ENCODE peak calls at places on chromosome 5, in eight cellular contexts. One of them, this sample, is unnamed. For H4K20me1, the result is how much of the 10 kb centered on the place peaks cover.

GRCh38 chr5:29037716-29038115 is 1999.3 kb upstream of the CDH9 start:
- DNase-seq in PC-9: no peak
- DNase-seq in neural progenitor cell: no peak
- DNase-seq in GM23338: no peak
- DNase-seq in PC-3: no peak
- DNase-seq in HCT116: no peak
- DNase-seq in mammary epithelial cell: no peak
- DNase-seq in H9: no peak
- DNase-seq in this sample: no peak

GRCh38 chr5:179387151-179388110 is 42.2 kb upstream of the ADAMTS2 start:
- DNase-seq in H9: peak
- DNase-seq in PC-9: no peak
- DNase-seq in GM23338: no peak
- DNase-seq in HCT116: no peak
- DNase-seq in PC-3: no peak
- DNase-seq in neural progenitor cell: no peak
- DNase-seq in mammary epithelial cell: no peak
- DNase-seq in this sample: peak

GRCh38 chr5:41415242-41415641 is 95.2 kb downstream of the PLCXD3 start:
- DNase-seq in PC-9: no peak
- DNase-seq in PC-3: peak
- DNase-seq in HCT116: no peak
- DNase-seq in neural progenitor cell: no peak
- DNase-seq in GM23338: no peak
- DNase-seq in mammary epithelial cell: no peak
- DNase-seq in H9: no peak
- DNase-seq in this sample: no peak

GRCh38 chr5:145908206-145908945 is 28.0 kb upstream of the SH3RF2 start:
- DNase-seq in GM23338: peak
- DNase-seq in mammary epithelial cell: no peak
- DNase-seq in H9: no peak
- DNase-seq in HCT116: peak
- DNase-seq in PC-3: peak
- DNase-seq in neural progenitor cell: peak
- DNase-seq in PC-9: no peak
- DNase-seq in this sample: no peak

GRCh38 chr5:123937230-123937629 is 425.3 kb downstream of the CSNK1G3 start:
- DNase-seq in mammary epithelial cell: peak
- DNase-seq in neural progenitor cell: peak
- DNase-seq in PC-3: peak
- DNase-seq in HCT116: peak
- DNase-seq in H9: peak
- DNase-seq in GM23338: peak
- DNase-seq in PC-9: peak
- DNase-seq in this sample: peak

GRCh38 chr5:141501805-141502204 is 12.9 kb downstream of the PCDHGC5 start:
- DNase-seq in H9: no peak
- DNase-seq in neural progenitor cell: no peak
- DNase-seq in PC-3: no peak
- DNase-seq in PC-9: no peak
- DNase-seq in GM23338: no peak
- DNase-seq in HCT116: no peak
- DNase-seq in mammary epithelial cell: no peak
- DNase-seq in this sample: no peak

GRCh38 chr5:19125956-19126713 is 861.9 kb downstream of the CDH18 start:
- DNase-seq in PC-3: peak
- DNase-seq in neural progenitor cell: no peak
- DNase-seq in H9: no peak
- DNase-seq in mammary epithelial cell: peak
- DNase-seq in HCT116: no peak
- DNase-seq in GM23338: no peak
- DNase-seq in PC-9: no peak
- DNase-seq in this sample: no peak

GRCh38 chr5:17219006-17219422 is 1.6 kb downstream of the BASP1 start:
- DNase-seq in neural progenitor cell: peak
- DNase-seq in PC-9: no peak
- DNase-seq in PC-3: peak
- DNase-seq in GM23338: peak
- DNase-seq in H9: peak
- DNase-seq in mammary epithelial cell: peak
- DNase-seq in HCT116: no peak
- DNase-seq in this sample: peak

GRCh38 chr5:66306844-66307315 is 162.8 kb downstream of the SREK1 start:
- DNase-seq in PC-3: no peak
- DNase-seq in GM23338: no peak
- DNase-seq in neural progenitor cell: peak
- DNase-seq in HCT116: no peak
- DNase-seq in PC-9: no peak
- DNase-seq in H9: no peak
- DNase-seq in mammary epithelial cell: no peak
- DNase-seq in this sample: no peak

GRCh38 chr5:129063483-129064136 is 30.9 kb upstream of the ISOC1 start:
- DNase-seq in neural progenitor cell: no peak
- DNase-seq in PC-9: no peak
- DNase-seq in HCT116: no peak
- DNase-seq in mammary epithelial cell: no peak
- DNase-seq in PC-3: no peak
- DNase-seq in H9: no peak
- DNase-seq in GM23338: no peak
- DNase-seq in this sample: no peak

GRCh38 chr5:172952034-172952511 is 7.2 kb upstream of the RPL26L1 start:
- DNase-seq in GM23338: no peak
- DNase-seq in HCT116: no peak
- DNase-seq in mammary epithelial cell: no peak
- DNase-seq in H9: no peak
- DNase-seq in neural progenitor cell: no peak
- DNase-seq in PC-3: no peak
- DNase-seq in PC-9: peak
- DNase-seq in this sample: no peak

GRCh38 chr5:124180523-124181461 is 565.6 kb downstream of the ZNF608 start:
- DNase-seq in GM23338: no peak
- DNase-seq in PC-3: no peak
- DNase-seq in HCT116: no peak
- DNase-seq in mammary epithelial cell: no peak
- DNase-seq in PC-9: no peak
- DNase-seq in neural progenitor cell: peak
- DNase-seq in H9: no peak
- DNase-seq in this sample: no peak

GRCh38 chr5:122164831-122165573 is 35.7 kb downstream of the ZNF474 start:
- DNase-seq in PC-3: no peak
- DNase-seq in HCT116: no peak
- DNase-seq in mammary epithelial cell: no peak
- DNase-seq in PC-9: no peak
- DNase-seq in H9: no peak
- DNase-seq in neural progenitor cell: no peak
- DNase-seq in GM23338: no peak
- DNase-seq in this sample: no peak

GRCh38 chr5:110058175-110058574 is 368.4 kb downstream of the MAN2A1 start:
- DNase-seq in H9: no peak
- DNase-seq in neural progenitor cell: no peak
- DNase-seq in mammary epithelial cell: no peak
- DNase-seq in PC-3: no peak
- DNase-seq in HCT116: no peak
- DNase-seq in GM23338: no peak
- DNase-seq in PC-9: no peak
- DNase-seq in this sample: no peak

GRCh38 chr5:132734687-132735086 is 2.7 kb downstream of the KIF3A start:
- DNase-seq in PC-3: no peak
- DNase-seq in H9: no peak
- DNase-seq in HCT116: no peak
- DNase-seq in GM23338: no peak
- DNase-seq in neural progenitor cell: no peak
- DNase-seq in mammary epithelial cell: no peak
- DNase-seq in PC-9: no peak
- DNase-seq in this sample: no peak

GRCh38 chr5:133624316-133624715 is 12.0 kb upstream of the FSTL4 start:
- DNase-seq in GM23338: no peak
- DNase-seq in HCT116: no peak
- DNase-seq in PC-3: no peak
- DNase-seq in mammary epithelial cell: no peak
- DNase-seq in neural progenitor cell: no peak
- DNase-seq in H9: no peak
- DNase-seq in PC-9: no peak
- DNase-seq in this sample: no peak

GRCh38 chr5:174837919-174838902 is 113.8 kb downstream of the MSX2 start:
- DNase-seq in H9: peak
- DNase-seq in PC-9: no peak
- DNase-seq in PC-3: peak
- DNase-seq in HCT116: peak
- DNase-seq in neural progenitor cell: peak
- DNase-seq in GM23338: peak
- DNase-seq in mammary epithelial cell: peak
- DNase-seq in this sample: no peak

GRCh38 chr5:103120607-103121200 is 603 bp downstream of the PPIP5K2 start:
- DNase-seq in mammary epithelial cell: peak
- DNase-seq in PC-3: peak
- DNase-seq in neural progenitor cell: peak
- DNase-seq in HCT116: no peak
- DNase-seq in H9: peak
- DNase-seq in PC-9: no peak
- DNase-seq in GM23338: peak
- DNase-seq in this sample: peak

GRCh38 chr5:119327018-119327417 is 28.8 kb upstream of the TNFAIP8 start:
- DNase-seq in GM23338: no peak
- DNase-seq in neural progenitor cell: no peak
- DNase-seq in PC-3: no peak
- DNase-seq in PC-9: no peak
- DNase-seq in HCT116: no peak
- DNase-seq in mammary epithelial cell: no peak
- DNase-seq in H9: no peak
- DNase-seq in this sample: no peak

GRCh38 chr5:35405938-35406337 is 175.7 kb upstream of the PRLR start:
- DNase-seq in PC-3: no peak
- DNase-seq in PC-9: no peak
- DNase-seq in neural progenitor cell: no peak
- DNase-seq in HCT116: no peak
- DNase-seq in mammary epithelial cell: no peak
- DNase-seq in H9: no peak
- DNase-seq in GM23338: no peak
- DNase-seq in this sample: no peak

GRCh38 chr5:73693573-73694061 is 67.6 kb downstream of the ARHGEF28 start:
- DNase-seq in PC-3: peak
- DNase-seq in HCT116: no peak
- DNase-seq in PC-9: no peak
- DNase-seq in GM23338: peak
- DNase-seq in H9: no peak
- DNase-seq in neural progenitor cell: peak
- DNase-seq in mammary epithelial cell: no peak
- DNase-seq in this sample: peak

GRCh38 chr5:106397700-106398099 is 1273.0 kb downstream of the EFNA5 start:
- DNase-seq in mammary epithelial cell: peak
- DNase-seq in PC-9: peak
- DNase-seq in PC-3: peak
- DNase-seq in H9: no peak
- DNase-seq in HCT116: peak
- DNase-seq in GM23338: no peak
- DNase-seq in neural progenitor cell: no peak
- DNase-seq in this sample: no peak

GRCh38 chr5:106393276-106393675 is 1277.5 kb downstream of the EFNA5 start:
- DNase-seq in mammary epithelial cell: no peak
- DNase-seq in GM23338: no peak
- DNase-seq in neural progenitor cell: no peak
- DNase-seq in PC-9: no peak
- DNase-seq in H9: no peak
- DNase-seq in PC-3: no peak
- DNase-seq in HCT116: no peak
- DNase-seq in this sample: no peak

GRCh38 chr5:106392766-106393165 is 1278.0 kb downstream of the EFNA5 start:
- DNase-seq in neural progenitor cell: no peak
- DNase-seq in HCT116: no peak
- DNase-seq in mammary epithelial cell: peak
- DNase-seq in PC-9: no peak
- DNase-seq in GM23338: no peak
- DNase-seq in PC-3: peak
- DNase-seq in H9: no peak
- DNase-seq in this sample: no peak
- H4K20me1 ChIP-seq in neural progenitor cell: under half
- H4K20me1 ChIP-seq in HCT116: under half
- H4K20me1 ChIP-seq in mammary epithelial cell: under half
- H4K20me1 ChIP-seq in PC-9: under half
- H4K20me1 ChIP-seq in GM23338: under half
- H4K20me1 ChIP-seq in PC-3: under half
- H4K20me1 ChIP-seq in H9: under half
- H4K20me1 ChIP-seq in this sample: under half

GRCh38 chr5:150585781-150586461 is 54.5 kb upstream of the SYNPO start:
- DNase-seq in PC-3: no peak
- DNase-seq in HCT116: no peak
- DNase-seq in H9: no peak
- DNase-seq in PC-9: no peak
- DNase-seq in GM23338: no peak
- DNase-seq in mammary epithelial cell: no peak
- DNase-seq in neural progenitor cell: no peak
- DNase-seq in this sample: no peak
- H4K20me1 ChIP-seq in PC-3: under half
- H4K20me1 ChIP-seq in HCT116: under half
- H4K20me1 ChIP-seq in H9: under half
- H4K20me1 ChIP-seq in PC-9: under half
- H4K20me1 ChIP-seq in GM23338: under half
- H4K20me1 ChIP-seq in mammary epithelial cell: under half
- H4K20me1 ChIP-seq in neural progenitor cell: under half
- H4K20me1 ChIP-seq in this sample: under half

GRCh38 chr5:157820593-157821252 is 38.2 kb downstream of the CLINT1 start:
- DNase-seq in PC-9: no peak
- DNase-seq in H9: no peak
- DNase-seq in neural progenitor cell: peak
- DNase-seq in HCT116: peak
- DNase-seq in GM23338: peak
- DNase-seq in mammary epithelial cell: peak
- DNase-seq in PC-3: peak
- DNase-seq in this sample: peak

GRCh38 chr5:157819502-157820125 is 39.3 kb downstream of the CLINT1 start:
- DNase-seq in mammary epithelial cell: no peak
- DNase-seq in HCT116: no peak
- DNase-seq in H9: no peak
- DNase-seq in PC-9: no peak
- DNase-seq in PC-3: no peak
- DNase-seq in GM23338: no peak
- DNase-seq in neural progenitor cell: peak
- DNase-seq in this sample: no peak

GRCh38 chr5:157816682-157817268 is 42.2 kb downstream of the CLINT1 start:
- DNase-seq in neural progenitor cell: no peak
- DNase-seq in mammary epithelial cell: no peak
- DNase-seq in H9: no peak
- DNase-seq in HCT116: no peak
- DNase-seq in PC-3: peak
- DNase-seq in PC-9: no peak
- DNase-seq in GM23338: no peak
- DNase-seq in this sample: peak

GRCh38 chr5:157818368-157818767 is 40.6 kb downstream of the CLINT1 start:
- DNase-seq in H9: no peak
- DNase-seq in PC-3: no peak
- DNase-seq in mammary epithelial cell: no peak
- DNase-seq in neural progenitor cell: no peak
- DNase-seq in PC-9: no peak
- DNase-seq in HCT116: no peak
- DNase-seq in GM23338: no peak
- DNase-seq in this sample: no peak

GRCh38 chr5:157817928-157818327 is 41.0 kb downstream of the CLINT1 start:
- DNase-seq in H9: no peak
- DNase-seq in PC-9: no peak
- DNase-seq in GM23338: no peak
- DNase-seq in neural progenitor cell: no peak
- DNase-seq in HCT116: no peak
- DNase-seq in mammary epithelial cell: no peak
- DNase-seq in PC-3: no peak
- DNase-seq in this sample: no peak
- H4K20me1 ChIP-seq in H9: under half
- H4K20me1 ChIP-seq in PC-9: half or more
- H4K20me1 ChIP-seq in GM23338: under half
- H4K20me1 ChIP-seq in neural progenitor cell: under half
- H4K20me1 ChIP-seq in HCT116: under half
- H4K20me1 ChIP-seq in mammary epithelial cell: under half
- H4K20me1 ChIP-seq in PC-3: half or more
- H4K20me1 ChIP-seq in this sample: under half

GRCh38 chr5:115623632-115624031 is 2.2 kb downstream of the TMED7 start:
- DNase-seq in PC-9: no peak
- DNase-seq in HCT116: no peak
- DNase-seq in PC-3: no peak
- DNase-seq in H9: no peak
- DNase-seq in neural progenitor cell: no peak
- DNase-seq in mammary epithelial cell: no peak
- DNase-seq in GM23338: no peak
- DNase-seq in this sample: no peak
- H4K20me1 ChIP-seq in PC-9: under half
- H4K20me1 ChIP-seq in HCT116: under half
- H4K20me1 ChIP-seq in PC-3: under half
- H4K20me1 ChIP-seq in H9: under half
- H4K20me1 ChIP-seq in neural progenitor cell: half or more
- H4K20me1 ChIP-seq in mammary epithelial cell: under half
- H4K20me1 ChIP-seq in GM23338: under half
- H4K20me1 ChIP-seq in this sample: under half

This sample was measured in OCI-LY7.